ENCODE peak calls at places on chromosomes 16 and 17, in six cellular contexts. F is H1, H is NB4, B is A549, N is HCT116, T is suprapubic skin. P is an unnamed sample.

GRCh38 chr17:50176559-50177471 is 11.0 kb downstream of the SGCA start:
- DNase-seq in F (no peak), H (no peak), B (no peak), N (no peak), T (no peak), P (no peak)

GRCh38 chr17:63382826-63383225 is 63.3 kb downstream of the CYB561 start:
- DNase-seq in F (no peak), H (no peak), B (no peak), N (no peak), T (no peak), P (no peak)

GRCh38 chr16:87697792-87698191 is 68.0 kb downstream of the KLHDC4 start:
- DNase-seq in F (no peak), H (no peak), B (no peak), N (no peak), T (no peak), P (no peak)

GRCh38 chr16:74868501-74868900 is 93.9 kb upstream of the FA2H start:
- DNase-seq in F (no peak), H (no peak), B (no peak), N (no peak), T (no peak), P (no peak)

GRCh38 chr17:15453246-15453645 is 14.2 kb downstream of the CDRT4 start:
- DNase-seq in F (no peak), H (no peak), B (no peak), N (no peak), T (no peak), P (no peak)

GRCh38 chr16:86343111-86343642 is 167.2 kb upstream of the FOXF1 start:
- DNase-seq in F (no peak), H (no peak), B (no peak), N (no peak), T (no peak), P (no peak)

GRCh38 chr17:28908640-28909098 is 5.8 kb upstream of the DHRS13 start:
- DNase-seq in F (no peak), H (no peak), B (no peak), N (no peak), T (no peak), P (no peak)

GRCh38 chr16:25587783-25588182 is 104.0 kb upstream of the HS3ST4 start:
- DNase-seq in F (no peak), H (no peak), B (no peak), N (no peak), T (no peak), P (no peak)

GRCh38 chr16:54602666-54603065 is 316.1 kb upstream of the IRX3 start:
- DNase-seq in F (no peak), H (no peak), B (no peak), N (no peak), T (no peak), P (no peak)

GRCh38 chr16:56625140-56625942 is at the start of gene MT1E:
- DNase-seq in F (no peak), H (peak; percentile 71), B (no peak), N (peak; percentile 77), T (peak; percentile 86), P (peak; percentile 67)

GRCh38 chr16:12024429-12024828 is 47.9 kb downstream of the SNX29 start:
- DNase-seq in F (no peak), H (no peak), B (no peak), N (no peak), T (no peak), P (no peak)

GRCh38 chr16:4960579-4960978 is 2.4 kb downstream of the SEC14L5 start:
- DNase-seq in F (no peak), H (no peak), B (no peak), N (no peak), T (no peak), P (no peak)

GRCh38 chr17:79201536-79202227 is 127.1 kb downstream of the ENGASE start:
- DNase-seq in F (no peak), H (no peak), B (peak; percentile 87), N (no peak), T (no peak), P (peak; percentile 98)

GRCh38 chr17:68057531-68057952 is 22.0 kb downstream of the KPNA2 start:
- DNase-seq in F (no peak), H (peak; percentile 54), B (no peak), N (peak; percentile 32), T (no peak), P (no peak)

GRCh38 chr17:50114849-50115357 is 15.1 kb downstream of the SAMD14 start:
- DNase-seq in F (no peak), H (peak; percentile 80), B (peak; percentile 66), N (peak; percentile 66), T (no peak), P (peak; percentile 82)

GRCh38 chr17:75181608-75182318 is 996 bp downstream of the SUMO2 start:
- DNase-seq in F (no peak), H (peak; percentile 52), B (no peak), N (no peak), T (no peak), P (no peak)

GRCh38 chr16:680967-681745 is 946 bp downstream of the STUB1 start:
- DNase-seq in F (no peak), H (peak; percentile 57), B (no peak), N (no peak), T (no peak), P (no peak)

GRCh38 chr17:37830151-37830993 is 85.5 kb upstream of the HNF1B start:
- DNase-seq in F (no peak), H (no peak), B (no peak), N (no peak), T (no peak), P (no peak)

GRCh38 chr16:15466886-15467781 is 32.7 kb downstream of the BMERB1 start:
- DNase-seq in F (no peak), H (peak; percentile 17), B (no peak), N (no peak), T (no peak), P (no peak)

GRCh38 chr17:83190601-83191387 is 111.4 kb downstream of the METRNL start:
- DNase-seq in F (no peak), H (no peak), B (no peak), N (no peak), T (peak; percentile 60), P (no peak)

DNA sequence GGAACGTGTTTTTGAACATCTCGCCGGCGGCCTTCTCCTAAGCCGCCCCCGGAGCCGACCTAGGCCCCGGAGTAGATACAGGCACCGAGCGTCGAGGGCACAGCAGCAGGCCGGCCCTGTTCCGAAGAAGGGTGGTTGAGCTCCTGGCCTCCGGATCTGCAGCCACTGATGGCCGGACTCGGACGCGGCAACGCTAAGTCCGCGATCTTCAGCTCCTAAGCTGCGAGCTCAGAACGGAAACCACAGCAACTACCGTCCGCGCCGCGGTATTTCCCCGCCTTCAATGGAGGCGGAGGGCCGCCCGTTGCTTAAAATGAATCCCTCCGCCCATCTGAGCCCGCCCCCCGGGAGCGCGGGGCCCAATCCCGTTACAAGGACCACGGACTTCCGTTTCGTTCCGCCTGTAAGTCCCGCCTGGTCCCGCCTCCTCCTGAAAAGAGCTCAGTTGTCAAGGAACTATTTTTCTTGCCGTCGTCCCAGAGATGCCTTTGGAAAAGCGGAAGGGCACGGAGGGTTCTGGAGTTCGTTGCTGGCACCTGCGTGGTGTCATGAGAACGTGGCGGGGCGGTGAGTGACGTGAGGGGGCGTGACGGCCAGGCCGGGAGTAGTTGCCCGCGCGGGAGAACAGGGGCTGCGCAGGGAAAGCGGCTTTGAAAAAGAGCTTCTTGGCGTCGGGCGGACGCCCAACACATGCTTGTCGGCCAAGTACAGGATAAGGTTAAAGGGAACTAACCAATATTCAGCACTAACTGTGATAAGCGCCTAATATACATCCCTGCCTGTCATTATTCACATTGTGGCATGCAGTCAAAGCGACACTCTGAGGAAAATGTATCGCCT is at the start of gene CFAP20:
- DNase-seq in F (peak; percentile 98), H (peak; percentile 100), B (peak; percentile 91), N (peak; percentile 100), T (peak; percentile 99), P (peak; percentile 88)
- TF ChIP-seq POLR2A in F (peak; percentile 90), H (peak; percentile 85), B (peak; percentile 84), N (peak; percentile 87), T (peak; percentile 91), P (peak; percentile 91)

DNA sequence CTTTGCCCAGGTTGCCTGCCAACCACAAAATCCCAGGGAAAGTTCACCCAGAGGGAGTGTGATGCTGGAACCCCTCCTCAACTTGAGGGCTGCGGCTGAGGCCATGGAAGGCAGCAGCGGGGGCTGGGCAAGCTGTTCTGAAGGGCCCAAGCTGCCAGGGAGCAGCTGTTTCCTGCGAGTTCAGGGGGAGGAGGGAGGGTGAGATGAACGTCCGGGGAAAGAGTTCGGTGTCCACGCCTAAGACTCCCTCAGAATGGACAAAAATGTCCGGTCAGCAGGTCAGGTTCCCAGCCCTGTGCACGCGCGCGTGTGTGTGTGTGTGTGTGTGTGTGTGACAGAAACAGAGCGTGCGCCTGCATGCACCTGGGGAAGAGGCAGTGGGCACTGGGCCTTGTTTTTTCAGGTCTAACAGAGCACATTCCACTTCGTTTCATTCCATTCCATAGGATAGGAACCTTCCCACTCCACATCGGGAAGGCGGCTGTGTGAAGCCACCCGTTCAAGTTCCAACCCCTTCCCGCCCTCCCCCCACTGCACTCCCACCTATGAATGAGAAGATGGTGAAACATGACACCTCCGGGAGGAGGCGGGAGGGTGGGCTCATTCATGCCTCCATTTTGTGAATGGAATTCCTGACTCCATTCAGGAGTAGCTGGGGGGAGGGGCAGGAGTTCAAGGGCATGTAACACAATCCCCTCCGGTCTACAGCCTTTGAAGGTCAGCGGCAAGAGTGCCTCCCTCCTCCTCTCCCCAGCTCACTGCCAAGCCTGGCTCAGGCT is 15.6 kb downstream of the ETV4 start:
- DNase-seq in F (peak; percentile 99), H (no peak), B (no peak), N (peak; percentile 37), T (peak; percentile 64), P (no peak)
- TF ChIP-seq POLR2A in F (peak; percentile 81), H (no peak), B (no peak), N (peak; percentile 56), T (no peak), P (no peak)

DNA sequence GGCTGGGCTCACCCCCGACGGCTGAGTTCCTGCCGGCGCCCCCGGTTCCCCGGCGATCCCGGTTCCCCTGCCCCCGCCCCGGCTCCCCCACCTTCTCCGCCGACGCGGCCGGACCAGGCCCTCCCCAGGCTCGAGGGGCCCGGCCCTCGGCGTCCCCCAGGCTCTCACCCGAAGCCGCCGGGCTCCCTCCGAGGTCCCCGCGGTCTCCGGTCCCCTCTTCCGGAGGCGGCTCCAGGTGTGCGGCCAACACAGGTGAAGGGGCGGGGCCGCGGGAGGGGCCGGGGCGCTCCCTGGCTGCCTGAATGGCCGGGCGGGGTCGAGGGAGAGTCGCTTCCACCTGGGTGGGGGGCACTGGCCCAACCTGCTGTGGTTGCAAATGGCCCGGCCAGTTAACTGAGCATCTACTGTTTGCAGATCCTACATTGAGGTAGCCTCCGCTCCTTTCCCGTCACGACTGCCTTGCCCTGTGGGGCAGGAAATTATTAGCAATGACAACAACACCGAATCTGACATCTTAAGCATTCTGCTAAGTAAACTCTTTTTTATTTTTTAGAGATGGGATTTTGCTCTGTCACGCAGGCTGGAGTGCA is at the start of gene BICDL2:
- DNase-seq in F (no peak), H (no peak), B (no peak), N (no peak), T (peak; percentile 71), P (no peak)
- TF ChIP-seq POLR2A in F (no peak), H (no peak), B (no peak), N (no peak), T (no peak), P (no peak)

DNA sequence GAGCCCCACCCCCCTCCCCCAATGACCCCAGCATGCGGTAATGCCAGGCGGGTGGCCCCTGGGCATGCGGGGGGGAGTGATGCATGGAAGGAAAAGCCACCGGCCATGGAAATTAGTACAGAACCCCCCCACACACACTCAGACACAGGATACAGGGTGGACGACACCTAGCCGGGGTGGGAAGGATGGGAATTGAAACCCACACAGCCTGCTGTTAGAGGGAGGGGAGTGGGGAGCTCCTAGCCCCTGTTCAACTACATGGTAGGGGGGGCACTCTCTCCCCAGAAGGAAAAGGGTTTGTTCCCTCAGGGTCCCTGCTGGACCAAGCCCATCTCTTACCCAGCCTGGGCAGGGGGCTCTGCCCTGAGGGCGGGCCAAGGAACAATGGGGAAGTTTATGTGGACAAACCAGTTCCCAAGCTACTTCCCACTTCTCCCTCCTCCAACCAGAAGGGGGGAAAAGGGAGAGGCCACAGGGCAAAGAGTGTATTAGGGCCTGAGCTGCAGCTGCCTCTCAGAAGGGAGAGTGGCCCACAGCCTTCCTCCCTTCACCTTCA is 5.2 kb downstream of the TMUB2 start:
- DNase-seq in F (peak; percentile 44), H (no peak), B (no peak), N (no peak), T (no peak), P (no peak)
- TF ChIP-seq POLR2A in F (peak; percentile 68), H (no peak), B (no peak), N (peak; percentile 27), T (no peak), P (no peak)